ENCODE peak calls at places on chromosome 4, in ten cellular contexts. P is pancreas; C is effector memory CD8-positive, alpha-beta T cell; T is ACHN; H is CD4-positive, alpha-beta T cell; M is stimulated activated effector memory CD8-positive, alpha-beta T cell treated with anti-CD3 and anti-CD28 coated beads, Interleukin-12 subunit alpha, Interleukin-12 subunit beta, amount 100 ng/mL, for 72 hours; D is adrenal gland; N is Caki2; A is lung; G is choroid plexus epithelial cell. Z is an unnamed sample.

GRCh38 chr4:8676676-8677075 is 84.1 kb downstream of the CPZ start:
- DNase-seq in P (no peak), A (no peak), H (no peak), G (no peak), C (no peak), D (no peak), T (no peak), N (no peak), M (no peak), Z (no peak)

GRCh38 chr4:74055096-74055495 is 16.6 kb upstream of the CXCL3 start:
- DNase-seq in T (no peak), H (no peak), M (no peak), A (no peak), N (no peak), G (no peak), D (no peak), C (no peak), P (no peak), Z (no peak)

GRCh38 chr4:76283900-76284299 is 22.6 kb upstream of the STBD1 start:
- DNase-seq in A (no peak), G (no peak), T (no peak), C (no peak), D (no peak), P (no peak), N (peak; percentile 29), H (no peak), M (no peak), Z (no peak)

GRCh38 chr4:38235338-38235737 is 275.1 kb downstream of the PTTG2 start:
- DNase-seq in N (no peak), C (no peak), T (no peak), H (no peak), A (no peak), M (no peak), G (no peak), D (no peak), P (no peak), Z (no peak)

GRCh38 chr4:22493523-22493922 is 22.3 kb downstream of the ADGRA3 start:
- DNase-seq in M (no peak), N (no peak), G (no peak), H (no peak), T (no peak), P (no peak), C (no peak), A (no peak), D (no peak), Z (no peak)

GRCh38 chr4:184983660-184984356 is 34.5 kb upstream of the HELT start:
- DNase-seq in P (peak; percentile 29), N (peak; percentile 73), C (no peak), M (no peak), H (peak; percentile 17), T (peak; percentile 75), G (peak; percentile 82), D (peak; percentile 73), A (peak; percentile 52), Z (peak; percentile 71)

GRCh38 chr4:26827798-26828197 is 32.8 kb upstream of the STIM2 start:
- DNase-seq in P (peak; percentile 49), T (no peak), G (no peak), C (no peak), H (no peak), M (no peak), A (no peak), N (no peak), D (no peak), Z (no peak)

GRCh38 chr4:151227731-151228130 is 49.2 kb upstream of the PRSS48 start:
- DNase-seq in A (peak; percentile 35), P (no peak), M (no peak), T (peak; percentile 45), N (no peak), C (no peak), G (peak; percentile 99), D (peak; percentile 64), H (no peak), Z (peak; percentile 18)

GRCh38 chr4:173794662-173795061 is 264.6 kb upstream of the HAND2 start:
- DNase-seq in D (no peak), A (no peak), N (no peak), H (no peak), T (no peak), M (no peak), C (no peak), P (no peak), G (peak; percentile 26), Z (no peak)

GRCh38 chr4:1566838-1567518 is 117.1 kb downstream of the FAM53A start:
- DNase-seq in P (no peak), G (no peak), M (no peak), A (no peak), H (no peak), D (no peak), T (no peak), C (no peak), N (peak; percentile 19), Z (no peak)

Z was measured in transverse colon.